ENCODE peak calls at places on chromosomes 5 and 9, in five cellular contexts. V, J, A, E and M are unnamed samples.

GRCh38 chr5:171715551-171715950 is 70.1 kb upstream of the SMIM23 start:
- DNase-seq in V (no peak), J (no peak), A (no peak), E (no peak), M (no peak)

GRCh38 chr5:14108170-14108996 is 34.8 kb upstream of the TRIO start:
- DNase-seq in V (peak), J (no peak), A (peak), E (peak), M (peak)

GRCh38 chr5:37838152-37838932 is 1.5 kb downstream of the GDNF start:
- DNase-seq in V (peak), J (no peak), A (no peak), E (no peak), M (no peak)

GRCh38 chr5:123681061-123681460 is 169.1 kb downstream of the CSNK1G3 start:
- DNase-seq in V (no peak), J (no peak), A (no peak), E (no peak), M (no peak)

GRCh38 chr5:169242849-169243186 is 58.1 kb downstream of the SLIT3 start:
- DNase-seq in V (no peak), J (no peak), A (no peak), E (no peak), M (no peak)

GRCh38 chr5:167488371-167488770 is 803.1 kb upstream of the WWC1 start:
- DNase-seq in V (no peak), J (no peak), A (no peak), E (no peak), M (no peak)

GRCh38 chr9:79570449-79571308 is 1.1 kb upstream of the TLE4 start:
- DNase-seq in V (no peak), J (no peak), A (no peak), E (peak), M (peak)

GRCh38 chr9:90898229-90898628 is 96.6 kb downstream of the SYK start:
- DNase-seq in V (no peak), J (no peak), A (no peak), E (no peak), M (no peak)

GRCh38 chr5:148921350-148921749 is 94.9 kb downstream of the ADRB2 start:
- DNase-seq in V (no peak), J (no peak), A (no peak), E (no peak), M (no peak)

GRCh38 chr5:86126202-86126601 is 491.5 kb upstream of the COX7C start:
- DNase-seq in V (no peak), J (no peak), A (no peak), E (no peak), M (no peak)

GRCh38 chr9:137064027-137064879 is 6.1 kb downstream of the SAPCD2 start:
- DNase-seq in V (peak), J (no peak), A (no peak), E (no peak), M (peak)

GRCh38 chr9:35903049-35903448 is 3.0 kb upstream of the HRCT1 start:
- DNase-seq in V (peak), J (no peak), A (no peak), E (peak), M (no peak)

GRCh38 chr5:130109152-130109551 is 204.9 kb downstream of the CHSY3 start:
- DNase-seq in V (peak), J (no peak), A (no peak), E (no peak), M (peak)

GRCh38 chr9:73916016-73916673 is 581.0 kb upstream of the RORB start:
- DNase-seq in V (peak), J (no peak), A (no peak), E (no peak), M (no peak)

GRCh38 chr5:173789031-173789920 is 98.9 kb upstream of the CPEB4 start:
- DNase-seq in V (no peak), J (no peak), A (no peak), E (no peak), M (no peak)

GRCh38 chr5:55324815-55325418 is 17.1 kb downstream of the MTREX start:
- DNase-seq in V (no peak), J (no peak), A (no peak), E (peak), M (no peak)

GRCh38 chr5:146751054-146751453 is 127.5 kb downstream of the PPP2R2B start:
- DNase-seq in V (no peak), J (no peak), A (no peak), E (no peak), M (no peak)

GRCh38 chr5:138654281-138654867 is 79.2 kb upstream of the HSPA9 start:
- DNase-seq in V (no peak), J (no peak), A (no peak), E (peak), M (peak)

GRCh38 chr9:116213673-116214047 is 60.1 kb downstream of the PAPPA start:
- DNase-seq in V (no peak), J (no peak), A (no peak), E (no peak), M (no peak)

GRCh38 chr5:2896371-2897275 is 145.1 kb upstream of the IRX2 start:
- DNase-seq in V (no peak), J (no peak), A (no peak), E (no peak), M (no peak)

GRCh38 chr5:62083661-62084060 is 222.3 kb upstream of the KIF2A start:
- DNase-seq in V (no peak), J (no peak), A (no peak), E (no peak), M (no peak)

GRCh38 chr5:34538026-34538672 is 118.0 kb upstream of the RAI14 start:
- DNase-seq in V (no peak), J (no peak), A (no peak), E (no peak), M (no peak)

GRCh38 chr5:125227333-125228075 is 481.1 kb upstream of the ZNF608 start:
- DNase-seq in V (peak), J (no peak), A (no peak), E (no peak), M (no peak)

GRCh38 chr9:37650873-37651768 is at the start of gene FRMPD1:
- DNase-seq in V (peak), J (no peak), A (peak), E (peak), M (peak)

GRCh38 chr5:131109540-131110255 is 55.4 kb downstream of the HINT1 start:
- DNase-seq in V (peak), J (no peak), A (no peak), E (peak), M (peak)

GRCh38 chr5:35771321-35771720 is 85.4 kb upstream of the IL7R start:
- DNase-seq in V (no peak), J (no peak), A (no peak), E (no peak), M (no peak)

GRCh38 chr9:124262596-124263045 is 4.9 kb downstream of the NEK6 start:
- DNase-seq in V (no peak), J (no peak), A (no peak), E (no peak), M (no peak)

GRCh38 chr5:139474815-139475791 is 4.3 kb downstream of the SMIM33 start:
- DNase-seq in V (no peak), J (peak), A (no peak), E (peak), M (no peak)

GRCh38 chr5:17156463-17156862 is 61.0 kb upstream of the BASP1 start:
- DNase-seq in V (no peak), J (no peak), A (no peak), E (no peak), M (no peak)

GRCh38 chr5:177510567-177511053 is 984 bp upstream of the DOK3 start:
- DNase-seq in V (no peak), J (peak), A (no peak), E (no peak), M (no peak)

GRCh38 chr5:68593211-68593701 is 377.7 kb downstream of the PIK3R1 start:
- DNase-seq in V (no peak), J (no peak), A (no peak), E (no peak), M (no peak)

GRCh38 chr9:89891221-89892052 is 286.6 kb downstream of the GADD45G start:
- DNase-seq in V (no peak), J (no peak), A (no peak), E (no peak), M (no peak)

GRCh38 chr5:124789104-124789605 is 42.7 kb upstream of the ZNF608 start:
- DNase-seq in V (no peak), J (no peak), A (no peak), E (no peak), M (no peak)

GRCh38 chr5:89816038-89816437 is 593.5 kb downstream of the CETN3 start:
- DNase-seq in V (no peak), J (no peak), A (no peak), E (no peak), M (no peak)

GRCh38 chr5:45037927-45038326 is 229.2 kb downstream of the MRPS30 start:
- DNase-seq in V (no peak), J (no peak), A (no peak), E (no peak), M (no peak)

GRCh38 chr5:82812575-82812974 is 264.6 kb downstream of the TMEM167A start:
- DNase-seq in V (no peak), J (no peak), A (no peak), E (no peak), M (no peak)

GRCh38 chr9:78188594-78188993 is 47.3 kb upstream of the CEP78 start:
- DNase-seq in V (no peak), J (no peak), A (no peak), E (no peak), M (no peak)

GRCh38 chr9:121852646-121853616 is 201.5 kb downstream of the DAB2IP start:
- DNase-seq in V (no peak), J (no peak), A (no peak), E (no peak), M (no peak)